ENCODE peak calls at places on chromosomes 4 and X, in ten cellular contexts. C is GM13977, Q is nephron progenitor cell, P is omental fat pad, H is ovary, F is coronary artery, Y is endothelial cell, J is HL-60, M is GM20000, B is heart left ventricle. W is an unnamed sample.

GRCh38 chrX:8684201-8684600 is 47.7 kb downstream of the ANOS1 start:
- DNase-seq in C (no peak), Q (no peak), P (no peak), H (no peak), F (no peak), Y (no peak), J (no peak), M (no peak), B (no peak), W (no peak)

GRCh38 chrX:23841847-23842522 is 59.0 kb downstream of the SAT1 start:
- DNase-seq in C (no peak), Q (no peak), P (no peak), H (no peak), F (no peak), Y (no peak), J (no peak), M (no peak), B (no peak), W (no peak)

GRCh38 chrX:964831-965416 is 247.5 kb downstream of the CRLF2 start:
- DNase-seq in C (no peak), Q (no peak), P (no peak), H (no peak), F (no peak), Y (no peak), J (no peak), M (peak; percentile 15), B (no peak), W (no peak)

GRCh38 chrX:25011589-25012432 is 4.0 kb downstream of the ARX start:
- DNase-seq in C (no peak), Q (peak; percentile 19), P (no peak), H (no peak), F (no peak), Y (no peak), J (no peak), M (no peak), B (no peak), W (no peak)

GRCh38 chrX:8841911-8842310 is 40.7 kb upstream of the FAM9A start:
- DNase-seq in C (no peak), Q (no peak), P (no peak), H (no peak), F (no peak), Y (no peak), J (no peak), M (no peak), B (no peak), W (no peak)

GRCh38 chr4:56871357-56871993 is 36.2 kb upstream of the REST start:
- DNase-seq in C (no peak), Q (no peak), P (no peak), H (no peak), F (no peak), Y (peak; percentile 8), J (no peak), M (no peak), B (no peak), W (no peak)

GRCh38 chrX:149691794-149692193 is 20.1 kb upstream of the MAGEA11 start:
- DNase-seq in C (no peak), Q (no peak), P (no peak), H (no peak), F (no peak), Y (no peak), J (no peak), M (no peak), B (no peak), W (no peak)

GRCh38 chr4:151940290-151940689 is 179.5 kb upstream of the GATB start:
- DNase-seq in C (no peak), Q (no peak), P (no peak), H (no peak), F (no peak), Y (no peak), J (no peak), M (no peak), B (no peak), W (no peak)

GRCh38 chr4:174496631-174497442 is 25.5 kb downstream of the HPGD start:
- DNase-seq in C (no peak), Q (no peak), P (no peak), H (no peak), F (no peak), Y (no peak), J (no peak), M (no peak), B (no peak), W (no peak)

GRCh38 chr4:183797041-183797444 is 108.1 kb upstream of the STOX2 start:
- DNase-seq in C (no peak), Q (no peak), P (no peak), H (no peak), F (no peak), Y (peak; percentile 14), J (no peak), M (no peak), B (peak; percentile 34), W (no peak)

GRCh38 chr4:69649629-69650028 is 3.4 kb downstream of the UGT2A1 start:
- DNase-seq in C (no peak), Q (no peak), P (no peak), H (no peak), F (no peak), Y (no peak), J (no peak), M (no peak), B (no peak), W (no peak)

GRCh38 chr4:186167605-186168004 is 23.8 kb upstream of the CYP4V2 start:
- DNase-seq in C (no peak), Q (no peak), P (no peak), H (no peak), F (no peak), Y (no peak), J (no peak), M (no peak), B (no peak), W (no peak)

GRCh38 chr4:14928035-14928434 is 74.2 kb upstream of the CPEB2 start:
- DNase-seq in C (no peak), Q (no peak), P (no peak), H (no peak), F (no peak), Y (no peak), J (no peak), M (no peak), B (no peak), W (no peak)

GRCh38 chrX:47302396-47302795 is 68.0 kb upstream of the ZNF157 start:
- DNase-seq in C (no peak), Q (no peak), P (no peak), H (no peak), F (no peak), Y (no peak), J (no peak), M (no peak), B (no peak), W (no peak)
- TF ChIP-seq CTCF in C (no peak), Q (no peak), P (no peak), H (no peak), F (no peak), Y (no peak), J (no peak), M (no peak), B (no peak), W (no peak)

DNA sequence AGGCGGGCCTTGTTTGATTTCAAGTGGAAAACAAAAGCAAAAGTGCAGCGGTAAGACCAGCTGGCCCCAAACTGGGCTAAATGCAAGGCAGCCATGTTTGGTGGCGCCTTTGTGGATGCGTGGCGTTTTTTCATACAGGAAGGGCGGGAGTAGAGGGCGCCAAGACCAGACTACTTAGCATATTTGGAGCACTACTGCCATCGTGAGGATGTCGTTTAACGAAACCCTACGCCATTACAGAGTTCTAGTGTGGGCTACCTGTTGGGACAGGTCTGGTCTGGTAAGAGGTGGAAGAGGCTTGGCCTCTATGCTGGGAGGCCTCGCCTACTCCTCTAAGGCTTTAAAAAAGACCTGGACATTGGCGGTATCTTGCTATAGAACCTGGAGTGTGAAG is 230.7 kb upstream of the STK26 start:
- DNase-seq in C (peak; percentile 56), Q (no peak), P (peak; percentile 90), H (peak; percentile 93), F (peak; percentile 93), Y (no peak), J (no peak), M (no peak), B (peak; percentile 91), W (no peak)
- TF ChIP-seq CTCF in C (peak; percentile 50), Q (no peak), P (no peak), H (peak; percentile 59), F (no peak), Y (no peak), J (no peak), M (no peak), B (no peak), W (no peak)

DNA sequence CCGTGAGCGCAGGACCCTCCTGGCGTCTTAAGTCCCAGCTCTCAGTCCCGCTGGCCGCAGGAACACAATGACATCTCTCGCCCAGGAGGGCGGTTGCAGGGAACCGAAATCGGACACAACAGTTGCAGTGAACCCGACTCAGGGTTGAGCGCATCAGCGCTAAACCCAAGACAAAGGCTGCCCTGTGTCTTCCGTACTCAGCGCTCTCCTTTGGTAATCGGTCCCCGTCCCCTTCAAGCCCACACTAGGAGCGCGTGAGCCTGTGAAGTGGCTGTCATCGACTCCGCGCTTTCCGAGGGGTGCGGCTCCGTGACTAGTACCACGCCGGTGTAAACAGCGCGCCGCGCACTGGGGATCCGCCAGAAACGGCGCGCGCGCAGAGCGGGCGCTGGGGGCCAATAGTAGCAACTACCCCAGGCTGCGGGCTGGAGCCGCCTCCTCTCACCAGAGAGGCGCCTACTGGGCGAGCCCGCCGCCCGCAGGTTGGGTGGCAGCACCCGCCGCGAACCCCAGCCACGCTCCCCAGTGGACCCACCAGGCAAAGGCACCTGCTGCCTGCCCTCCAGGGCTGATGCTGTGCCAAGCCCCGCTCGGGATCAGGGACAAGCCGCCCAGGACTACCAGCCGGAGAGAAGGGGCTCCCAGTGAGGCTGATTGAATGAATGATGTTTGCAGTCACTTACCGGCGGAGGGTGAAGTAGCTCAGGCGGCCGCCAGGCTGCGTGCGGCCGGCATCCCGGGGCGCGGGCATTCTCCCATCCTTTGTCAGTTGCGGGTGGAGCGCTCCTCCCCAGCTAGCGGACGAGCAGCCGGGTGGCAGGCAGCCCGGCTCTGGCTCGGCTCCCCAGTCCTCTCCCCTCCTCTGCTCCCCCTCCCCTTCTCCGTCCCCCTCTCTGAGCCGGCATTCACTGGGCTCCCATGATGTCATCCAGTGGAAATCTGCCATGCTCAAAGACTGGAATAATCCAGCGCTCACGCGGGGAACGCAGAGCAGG is 370.4 kb upstream of the SMIM31 start:
- DNase-seq in C (no peak), Q (peak; percentile 69), P (no peak), H (peak; percentile 17), F (peak; percentile 69), Y (peak; percentile 47), J (no peak), M (no peak), B (peak; percentile 22), W (no peak)
- TF ChIP-seq CTCF in C (no peak), Q (no peak), P (no peak), H (no peak), F (no peak), Y (peak; percentile 40), J (no peak), M (no peak), B (no peak), W (no peak)

DNA sequence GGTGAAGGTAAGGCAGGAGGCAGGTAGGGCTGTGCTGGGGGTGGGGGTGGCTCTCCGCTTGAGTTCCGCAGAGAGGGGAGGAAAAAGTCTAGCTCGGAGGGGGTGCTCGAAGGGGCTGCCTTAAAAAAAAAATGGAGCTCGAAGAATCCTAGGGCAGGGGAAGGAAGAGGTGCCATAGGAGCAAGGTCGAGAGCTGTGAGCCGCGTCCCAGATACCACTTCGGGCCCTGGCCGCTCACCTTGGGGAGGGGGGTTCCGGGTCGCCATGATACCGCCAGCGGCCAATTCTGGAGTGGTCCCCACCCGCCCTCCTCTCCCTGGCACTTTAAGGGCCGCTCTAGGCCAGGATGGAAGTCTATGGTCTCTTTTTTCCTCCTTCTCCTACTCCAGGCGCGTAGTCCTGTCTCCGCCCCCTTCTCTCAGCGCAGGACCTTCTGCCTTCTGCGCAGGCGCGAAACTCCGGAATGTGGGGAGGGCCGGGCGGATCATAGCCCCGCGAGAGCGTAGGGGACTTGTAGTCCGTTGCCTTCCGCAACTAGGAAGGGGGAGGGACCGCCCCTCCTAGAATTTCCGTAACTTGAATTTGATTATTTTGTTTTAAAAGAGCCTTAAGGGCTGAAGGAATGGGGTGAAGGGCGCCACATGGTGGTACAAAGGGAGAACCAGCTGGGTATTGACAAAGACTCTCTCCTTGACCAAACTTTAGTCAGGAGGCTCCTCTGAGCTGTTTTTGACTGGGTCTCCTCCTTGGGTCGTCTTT is at the start of gene FUNDC1:
- DNase-seq in C (peak; percentile 86), Q (peak; percentile 89), P (peak; percentile 85), H (peak; percentile 98), F (peak; percentile 93), Y (peak; percentile 88), J (peak; percentile 78), M (peak; percentile 78), B (peak; percentile 95), W (peak; percentile 80)
- TF ChIP-seq CTCF in C (peak; percentile 41), Q (peak; percentile 11), P (no peak), H (no peak), F (no peak), Y (peak; percentile 22), J (no peak), M (no peak), B (peak; percentile 29), W (peak; percentile 11)

W was measured in natural killer cell.